ENCODE peak calls at places on chromosome 12, in six cellular contexts. One of them, this sample, is unnamed.
A peak's percentile ranks its signal among the peaks of the same experiment; 100 is the strongest.

GRCh38 chr12:93793983-93794382 is 116.8 kb downstream of the CRADD start:
- DNase-seq in psoas muscle: no peak
- DNase-seq in sigmoid colon: no peak
- DNase-seq in left ventricle myocardium inferior: no peak
- DNase-seq in tibial artery: no peak
- DNase-seq in testis: no peak
- DNase-seq in this sample: no peak

GRCh38 chr12:123233505-123234299 is 466 bp downstream of the MTRFR start:
- DNase-seq in testis: no peak
- DNase-seq in psoas muscle: no peak
- DNase-seq in tibial artery: no peak
- DNase-seq in left ventricle myocardium inferior: no peak
- DNase-seq in sigmoid colon: no peak
- DNase-seq in this sample: no peak

GRCh38 chr12:46230985-46231384 is 37.9 kb downstream of the SLC38A1 start:
- DNase-seq in left ventricle myocardium inferior: no peak
- DNase-seq in psoas muscle: no peak
- DNase-seq in testis: no peak
- DNase-seq in sigmoid colon: no peak
- DNase-seq in tibial artery: no peak
- DNase-seq in this sample: no peak

GRCh38 chr12:56932867-56933266 is 1.3 kb downstream of the SDR9C7 start:
- DNase-seq in sigmoid colon: no peak
- DNase-seq in testis: no peak
- DNase-seq in psoas muscle: no peak
- DNase-seq in tibial artery: peak; percentile 38
- DNase-seq in left ventricle myocardium inferior: peak; percentile 35
- DNase-seq in this sample: peak; percentile 5

GRCh38 chr12:26791328-26791791 is 41.6 kb downstream of the ITPR2 start:
- DNase-seq in psoas muscle: no peak
- DNase-seq in sigmoid colon: no peak
- DNase-seq in testis: no peak
- DNase-seq in tibial artery: no peak
- DNase-seq in left ventricle myocardium inferior: no peak
- DNase-seq in this sample: no peak

GRCh38 chr12:110555509-110556406 is 27.4 kb downstream of the PPTC7 start:
- DNase-seq in tibial artery: no peak
- DNase-seq in psoas muscle: no peak
- DNase-seq in sigmoid colon: no peak
- DNase-seq in left ventricle myocardium inferior: no peak
- DNase-seq in testis: no peak
- DNase-seq in this sample: no peak

GRCh38 chr12:68158427-68158826 is 1.1 kb downstream of the IFNG start:
- DNase-seq in sigmoid colon: no peak
- DNase-seq in left ventricle myocardium inferior: no peak
- DNase-seq in psoas muscle: no peak
- DNase-seq in tibial artery: no peak
- DNase-seq in testis: no peak
- DNase-seq in this sample: peak; percentile 28

GRCh38 chr12:4985820-4986219 is 57.9 kb upstream of the KCNA5 start:
- DNase-seq in testis: no peak
- DNase-seq in left ventricle myocardium inferior: no peak
- DNase-seq in sigmoid colon: no peak
- DNase-seq in psoas muscle: no peak
- DNase-seq in tibial artery: no peak
- DNase-seq in this sample: no peak

GRCh38 chr12:107468182-107468581 is 217.4 kb upstream of the PWP1 start:
- DNase-seq in left ventricle myocardium inferior: no peak
- DNase-seq in testis: peak; percentile 68
- DNase-seq in psoas muscle: no peak
- DNase-seq in tibial artery: no peak
- DNase-seq in sigmoid colon: no peak
- DNase-seq in this sample: no peak

GRCh38 chr12:50708619-50709018 is 55.3 kb upstream of the ATF1 start:
- DNase-seq in left ventricle myocardium inferior: no peak
- DNase-seq in tibial artery: no peak
- DNase-seq in testis: no peak
- DNase-seq in sigmoid colon: no peak
- DNase-seq in psoas muscle: no peak
- DNase-seq in this sample: no peak

GRCh38 chr12:96194901-96195844 is 998 bp downstream of the ELK3 start:
- DNase-seq in left ventricle myocardium inferior: peak; percentile 30
- DNase-seq in psoas muscle: peak; percentile 56
- DNase-seq in testis: peak; percentile 41
- DNase-seq in sigmoid colon: peak; percentile 79
- DNase-seq in tibial artery: peak; percentile 69
- DNase-seq in this sample: peak; percentile 57

GRCh38 chr12:18355429-18355828 is 94.1 kb downstream of the PIK3C2G start:
- DNase-seq in tibial artery: no peak
- DNase-seq in testis: no peak
- DNase-seq in left ventricle myocardium inferior: no peak
- DNase-seq in psoas muscle: no peak
- DNase-seq in sigmoid colon: no peak
- DNase-seq in this sample: no peak

GRCh38 chr12:10810068-10810467 is at the start of gene TAS2R9:
- DNase-seq in sigmoid colon: no peak
- DNase-seq in tibial artery: no peak
- DNase-seq in psoas muscle: no peak
- DNase-seq in left ventricle myocardium inferior: no peak
- DNase-seq in testis: no peak
- DNase-seq in this sample: no peak

GRCh38 chr12:12628013-12628412 is 16.3 kb downstream of the CREBL2 start:
- DNase-seq in testis: no peak
- DNase-seq in left ventricle myocardium inferior: no peak
- DNase-seq in sigmoid colon: no peak
- DNase-seq in tibial artery: no peak
- DNase-seq in psoas muscle: no peak
- DNase-seq in this sample: no peak

GRCh38 chr12:29283969-29284368 is 97.0 kb downstream of the ERGIC2 start:
- DNase-seq in tibial artery: no peak
- DNase-seq in psoas muscle: no peak
- DNase-seq in testis: no peak
- DNase-seq in sigmoid colon: no peak
- DNase-seq in left ventricle myocardium inferior: no peak
- DNase-seq in this sample: no peak

GRCh38 chr12:112421363-112421762 is 2.6 kb downstream of the PTPN11 start:
- DNase-seq in sigmoid colon: no peak
- DNase-seq in tibial artery: no peak
- DNase-seq in psoas muscle: no peak
- DNase-seq in left ventricle myocardium inferior: no peak
- DNase-seq in testis: no peak
- DNase-seq in this sample: no peak

GRCh38 chr12:112418596-112419268 is at the start of gene PTPN11:
- DNase-seq in tibial artery: peak; percentile 81
- DNase-seq in sigmoid colon: peak; percentile 93
- DNase-seq in psoas muscle: peak; percentile 94
- DNase-seq in testis: peak; percentile 91
- DNase-seq in left ventricle myocardium inferior: peak; percentile 88
- DNase-seq in this sample: peak; percentile 88

GRCh38 chr12:112418248-112418595 is 525 bp upstream of the PTPN11 start:
- DNase-seq in psoas muscle: no peak
- DNase-seq in sigmoid colon: no peak
- DNase-seq in tibial artery: no peak
- DNase-seq in testis: peak; percentile 20
- DNase-seq in left ventricle myocardium inferior: no peak
- DNase-seq in this sample: no peak

GRCh38 chr12:112420740-112421139 is 2.0 kb downstream of the PTPN11 start:
- DNase-seq in psoas muscle: no peak
- DNase-seq in left ventricle myocardium inferior: no peak
- DNase-seq in testis: no peak
- DNase-seq in sigmoid colon: no peak
- DNase-seq in tibial artery: no peak
- DNase-seq in this sample: no peak

DNA sequence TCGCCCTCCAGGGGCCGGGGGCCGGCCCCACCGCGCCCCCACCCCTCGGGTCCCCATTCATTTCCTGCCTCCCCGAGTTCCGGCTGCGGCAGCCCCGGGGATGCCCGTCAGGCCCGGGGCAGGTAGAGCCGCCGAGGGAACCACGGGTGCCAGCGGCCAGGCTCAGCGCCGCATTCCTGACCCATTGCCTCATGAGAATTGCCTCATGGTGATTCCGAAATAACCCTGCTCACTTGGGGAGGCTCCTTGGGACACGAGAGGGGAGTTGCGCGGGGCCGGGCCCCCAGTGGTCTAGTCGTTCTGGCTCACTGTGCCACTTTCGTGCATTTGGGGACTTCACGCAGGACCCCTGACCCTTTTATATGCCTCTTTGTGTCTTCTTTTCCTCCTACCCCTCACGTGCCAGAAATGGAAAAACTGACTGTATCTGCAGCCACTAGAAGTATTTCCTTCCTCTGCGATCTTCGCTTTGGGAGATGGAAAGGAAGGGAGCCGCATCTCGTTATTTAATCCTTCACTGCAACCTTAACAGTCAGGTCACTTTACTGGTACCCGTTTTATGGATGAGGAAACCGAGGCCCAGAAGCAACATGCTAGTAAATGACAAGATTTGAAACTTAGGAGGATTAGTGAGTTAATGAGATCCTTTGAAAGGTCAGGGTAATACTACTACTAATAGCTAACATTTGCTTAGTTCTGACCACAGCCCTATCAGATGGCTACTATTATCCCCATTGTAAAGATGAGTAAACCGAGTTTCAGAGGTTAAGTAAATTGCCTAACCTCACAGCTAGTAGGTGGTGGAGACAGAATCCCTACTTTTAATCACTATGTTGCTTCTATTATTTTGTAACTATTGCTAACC is 754 bp downstream of the PTPN11 start:
- DNase-seq in sigmoid colon: peak; percentile 89
- DNase-seq in psoas muscle: peak; percentile 89
- DNase-seq in left ventricle myocardium inferior: peak; percentile 63
- DNase-seq in tibial artery: peak; percentile 75
- DNase-seq in testis: peak; percentile 42
- DNase-seq in this sample: peak; percentile 88
- TF ChIP-seq CTCF in sigmoid colon: no peak
- TF ChIP-seq CTCF in psoas muscle: no peak
- TF ChIP-seq CTCF in left ventricle myocardium inferior: no peak
- TF ChIP-seq CTCF in tibial artery: no peak
- TF ChIP-seq CTCF in testis: no peak
- TF ChIP-seq CTCF in this sample: no peak

GRCh38 chr12:54421175-54421872 is 2.3 kb upstream of the ITGA5 start:
- DNase-seq in sigmoid colon: peak; percentile 97
- DNase-seq in tibial artery: peak; percentile 95
- DNase-seq in psoas muscle: peak; percentile 90
- DNase-seq in left ventricle myocardium inferior: peak; percentile 71
- DNase-seq in testis: no peak
- DNase-seq in this sample: no peak

GRCh38 chr12:54417712-54418440 is 1.2 kb downstream of the ITGA5 start:
- DNase-seq in tibial artery: no peak
- DNase-seq in left ventricle myocardium inferior: no peak
- DNase-seq in sigmoid colon: peak; percentile 80
- DNase-seq in testis: peak; percentile 35
- DNase-seq in psoas muscle: peak; percentile 55
- DNase-seq in this sample: no peak

GRCh38 chr12:54420766-54421144 is 1.7 kb upstream of the ITGA5 start:
- DNase-seq in psoas muscle: peak; percentile 83
- DNase-seq in tibial artery: peak; percentile 75
- DNase-seq in left ventricle myocardium inferior: no peak
- DNase-seq in sigmoid colon: peak; percentile 90
- DNase-seq in testis: no peak
- DNase-seq in this sample: no peak

GRCh38 chr12:54418441-54419087 is 502 bp downstream of the ITGA5 start:
- DNase-seq in tibial artery: no peak
- DNase-seq in testis: no peak
- DNase-seq in psoas muscle: no peak
- DNase-seq in left ventricle myocardium inferior: no peak
- DNase-seq in sigmoid colon: peak; percentile 68
- DNase-seq in this sample: no peak

GRCh38 chr12:54419088-54419887 is at the start of gene ITGA5:
- DNase-seq in sigmoid colon: peak; percentile 96
- DNase-seq in psoas muscle: peak; percentile 93
- DNase-seq in testis: peak; percentile 64
- DNase-seq in tibial artery: peak; percentile 86
- DNase-seq in left ventricle myocardium inferior: peak; percentile 86
- DNase-seq in this sample: peak; percentile 76
- H3K4me3 ChIP-seq in sigmoid colon: peak within 1 kb of the TSS; percentile 100
- H3K4me3 ChIP-seq in psoas muscle: peak within 1 kb of the TSS; percentile 83
- H3K4me3 ChIP-seq in testis: peak within 1 kb of the TSS; percentile 78
- H3K4me3 ChIP-seq in tibial artery: peak within 1 kb of the TSS; percentile 83
- H3K4me3 ChIP-seq in left ventricle myocardium inferior: peak within 1 kb of the TSS; percentile 76
- H3K4me3 ChIP-seq in this sample: peak within 1 kb of the TSS; percentile 90

GRCh38 chr12:131751335-131751734 is 40.4 kb downstream of the SFSWAP start:
- DNase-seq in left ventricle myocardium inferior: no peak
- DNase-seq in testis: no peak
- DNase-seq in psoas muscle: peak; percentile 36
- DNase-seq in tibial artery: no peak
- DNase-seq in sigmoid colon: no peak
- DNase-seq in this sample: no peak
- H3K27ac ChIP-seq in left ventricle myocardium inferior: no peak overlapping the region
- H3K27ac ChIP-seq in testis: no peak overlapping the region
- H3K27ac ChIP-seq in psoas muscle: no peak overlapping the region
- H3K27ac ChIP-seq in tibial artery: no peak overlapping the region
- H3K27ac ChIP-seq in sigmoid colon: no peak overlapping the region
- H3K27ac ChIP-seq in this sample: no peak overlapping the region

GRCh38 chr12:6276936-6277615 is 33.4 kb upstream of the PLEKHG6 start:
- DNase-seq in left ventricle myocardium inferior: no peak
- DNase-seq in sigmoid colon: peak; percentile 45
- DNase-seq in psoas muscle: no peak
- DNase-seq in tibial artery: no peak
- DNase-seq in testis: no peak
- DNase-seq in this sample: no peak
- TF ChIP-seq CTCF in left ventricle myocardium inferior: peak; percentile 23
- TF ChIP-seq CTCF in sigmoid colon: no peak
- TF ChIP-seq CTCF in psoas muscle: no peak
- TF ChIP-seq CTCF in tibial artery: no peak
- TF ChIP-seq CTCF in testis: no peak
- TF ChIP-seq CTCF in this sample: no peak

GRCh38 chr12:75207338-75208083 is 2.1 kb downstream of the KCNC2 start:
- DNase-seq in testis: no peak
- DNase-seq in psoas muscle: no peak
- DNase-seq in tibial artery: no peak
- DNase-seq in sigmoid colon: no peak
- DNase-seq in left ventricle myocardium inferior: no peak
- DNase-seq in this sample: no peak
- H3K4me3 ChIP-seq in testis: peak overlapping the region; percentile 20
- H3K4me3 ChIP-seq in psoas muscle: no peak overlapping the region
- H3K4me3 ChIP-seq in tibial artery: no peak overlapping the region
- H3K4me3 ChIP-seq in sigmoid colon: no peak overlapping the region
- H3K4me3 ChIP-seq in left ventricle myocardium inferior: no peak overlapping the region
- H3K4me3 ChIP-seq in this sample: no peak overlapping the region

GRCh38 chr12:113903381-113903863 is 62.7 kb downstream of the RBM19 start:
- DNase-seq in testis: no peak
- DNase-seq in left ventricle myocardium inferior: no peak
- DNase-seq in sigmoid colon: no peak
- DNase-seq in psoas muscle: no peak
- DNase-seq in tibial artery: no peak
- DNase-seq in this sample: peak; percentile 34
- H3K27ac ChIP-seq in testis: no peak overlapping the region
- H3K27ac ChIP-seq in left ventricle myocardium inferior: no peak overlapping the region
- H3K27ac ChIP-seq in sigmoid colon: no peak overlapping the region
- H3K27ac ChIP-seq in psoas muscle: no peak overlapping the region
- H3K27ac ChIP-seq in tibial artery: no peak overlapping the region
- H3K27ac ChIP-seq in this sample: no peak overlapping the region

This sample was measured in cardiac muscle cell.